ENCODE peak calls at places on chromosomes 16 and 17, in four cellular contexts. Q, S, I and E are unnamed samples.
A peak's percentile ranks its signal among the peaks of the same experiment; 100 is the strongest.

GRCh38 chr17:10394201-10394887 is 21.5 kb upstream of the MYH13 start:
- DNase-seq in S (no peak), Q (no peak), I (no peak), E (no peak)

GRCh38 chr17:73976676-73977521 is 226.6 kb upstream of the RPL38 start:
- DNase-seq in S (peak; percentile 92), I (no peak), Q (no peak), E (no peak)

GRCh38 chr16:76665571-76666275 is 388.5 kb downstream of the CNTNAP4 start:
- DNase-seq in I (no peak), S (no peak), Q (no peak), E (no peak)

GRCh38 chr17:44987194-44987882 is 19.2 kb upstream of the C1QL1 start:
- DNase-seq in S (no peak), Q (no peak), I (no peak), E (no peak)

GRCh38 chr16:67164599-67165061 is at the start of gene HSF4:
- DNase-seq in Q (no peak), S (no peak), I (peak; percentile 78), E (no peak)

GRCh38 chr17:77325826-77326581 is 185.2 kb downstream of the SEC14L1 start:
- DNase-seq in I (peak; percentile 46), S (no peak), Q (no peak), E (no peak)

GRCh38 chr16:66510298-66510697 is 39.6 kb downstream of the TK2 start:
- DNase-seq in S (no peak), I (no peak), Q (no peak), E (no peak)

GRCh38 chr16:52578007-52578828 is 31.3 kb upstream of the TOX3 start:
- DNase-seq in I (no peak), S (no peak), Q (no peak), E (no peak)

GRCh38 chr17:21196126-21196525 is 17.8 kb downstream of the TMEM11 start:
- DNase-seq in I (no peak), Q (no peak), S (no peak), E (no peak)

GRCh38 chr17:71900830-71901229 is 220.0 kb upstream of the SOX9 start:
- DNase-seq in S (no peak), I (no peak), Q (peak; percentile 36), E (no peak)

GRCh38 chr17:78974635-78975591 is 4.8 kb downstream of the LGALS3BP start:
- DNase-seq in Q (peak; percentile 69), I (peak; percentile 84), S (peak; percentile 83), E (peak; percentile 74)

GRCh38 chr16:71555230-71555891 is 21.5 kb downstream of the TAT start:
- DNase-seq in S (no peak), I (no peak), Q (no peak), E (no peak)

GRCh38 chr17:6408271-6408670 is 26.6 kb downstream of the AIPL1 start:
- DNase-seq in I (no peak), S (no peak), Q (no peak), E (no peak)

GRCh38 chr16:13012591-13012990 is 111.2 kb downstream of the SHISA9 start:
- DNase-seq in S (no peak), I (no peak), Q (no peak), E (no peak)

GRCh38 chr16:79856581-79856980 is 256.0 kb upstream of the MAF start:
- DNase-seq in S (no peak), I (no peak), Q (no peak), E (no peak)

GRCh38 chr17:45314761-45315549 is 1.9 kb downstream of the MAP3K14 start:
- DNase-seq in Q (no peak), I (no peak), S (no peak), E (no peak)

GRCh38 chr17:1746975-1747543 is 4.4 kb downstream of the SERPINF2 start:
- DNase-seq in I (peak; percentile 91), Q (no peak), S (peak; percentile 55), E (no peak)

GRCh38 chr17:80513892-80514291 is 30.7 kb upstream of the RPTOR start:
- DNase-seq in Q (no peak), S (no peak), I (no peak), E (no peak)

GRCh38 chr17:77330602-77331081 is 189.9 kb downstream of the SEC14L1 start:
- DNase-seq in I (no peak), Q (no peak), S (no peak), E (no peak)

GRCh38 chr17:39665642-39666221 is 583 bp downstream of the TCAP start:
- DNase-seq in Q (no peak), I (no peak), S (peak; percentile 62), E (no peak)

GRCh38 chr17:55273579-55274370 is 9.0 kb downstream of the HLF start:
- DNase-seq in I (peak; percentile 86), S (no peak), Q (no peak), E (no peak)

GRCh38 chr16:57720142-57720575 is 15.4 kb upstream of the KATNB1 start:
- DNase-seq in Q (no peak), S (no peak), I (no peak), E (peak; percentile 7)

GRCh38 chr16:65120811-65121721 is 797 bp downstream of the CDH11 start:
- DNase-seq in S (no peak), I (no peak), Q (no peak), E (no peak)

GRCh38 chr17:17188586-17188985 is 17.5 kb downstream of the PLD6 start:
- DNase-seq in I (no peak), Q (no peak), S (no peak), E (no peak)

GRCh38 chr16:76653390-76654026 is 376.3 kb downstream of the CNTNAP4 start:
- DNase-seq in Q (peak; percentile 13), S (no peak), I (no peak), E (no peak)

GRCh38 chr17:78724544-78724943 is 57.5 kb downstream of the CYTH1 start:
- DNase-seq in S (no peak), Q (no peak), I (no peak), E (no peak)

GRCh38 chr16:66511615-66512500 is 38.1 kb downstream of the TK2 start:
- DNase-seq in I (no peak), S (no peak), Q (no peak), E (no peak)

GRCh38 chr17:27430383-27430840 is 25.8 kb upstream of the KSR1 start:
- DNase-seq in S (no peak), Q (no peak), I (no peak), E (no peak)

GRCh38 chr17:30454635-30455034 is 22.6 kb upstream of the GOSR1 start:
- DNase-seq in S (no peak), I (no peak), Q (no peak), E (no peak)

GRCh38 chr16:10871157-10871991 is 5.6 kb upstream of the CIITA start:
- DNase-seq in Q (peak; percentile 79), I (peak; percentile 83), S (no peak), E (peak; percentile 34)

GRCh38 chr17:8707591-8708453 is 36.8 kb downstream of the CCDC42 start:
- DNase-seq in S (no peak), Q (no peak), I (no peak), E (no peak)

GRCh38 chr17:73191443-73192218 is 1.2 kb upstream of the COG1 start:
- DNase-seq in I (peak; percentile 65), S (peak; percentile 29), Q (no peak), E (peak; percentile 27)

GRCh38 chr17:65553646-65554567 is 7.5 kb downstream of the AXIN2 start:
- DNase-seq in S (no peak), Q (no peak), I (peak; percentile 66), E (no peak)

GRCh38 chr17:58368860-58369213 is 16.8 kb upstream of the SUPT4H1 start:
- DNase-seq in Q (no peak), I (no peak), S (no peak), E (no peak)

GRCh38 chr17:65941500-65941899 is 250.4 kb downstream of the CEP112 start:
- DNase-seq in Q (no peak), S (no peak), I (no peak), E (no peak)

GRCh38 chr16:56321159-56321558 is 104.2 kb downstream of the AMFR start:
- DNase-seq in Q (no peak), S (no peak), I (no peak), E (no peak)